ENCODE peak calls at places on chromosomes 5 and 9, in four cellular contexts. D is tibial artery, R is osteocyte, J is neural crest cell. X is an unnamed sample.
A peak's percentile ranks its signal among the peaks of the same experiment; 100 is the strongest.

GRCh38 chr9:77896269-77897245 is 135.1 kb downstream of the GNAQ start:
- DNase-seq in D (no peak), R (no peak), J (no peak), X (no peak)

GRCh38 chr5:179323026-179323571 is 22.2 kb downstream of the ADAMTS2 start:
- DNase-seq in R (no peak), D (peak; percentile 17), J (no peak), X (peak; percentile 41)

GRCh38 chr5:66653380-66653779 is 57.2 kb downstream of the MAST4 start:
- DNase-seq in R (no peak), J (no peak), D (no peak), X (no peak)

GRCh38 chr9:103997861-103998370 is 96.2 kb upstream of the SMC2 start:
- DNase-seq in J (no peak), D (no peak), R (no peak), X (no peak)

GRCh38 chr5:136425914-136426313 is 60.6 kb upstream of the TRPC7 start:
- DNase-seq in D (no peak), R (no peak), J (no peak), X (no peak)

GRCh38 chr5:55856511-55857246 is 5.5 kb downstream of the IL31RA start:
- DNase-seq in R (no peak), D (no peak), J (no peak), X (no peak)

GRCh38 chr9:68934319-68934644 is 79.6 kb downstream of the PRKACG start:
- DNase-seq in R (no peak), J (no peak), D (no peak), X (no peak)

GRCh38 chr5:180593446-180594206 is 2.3 kb upstream of the SCGB3A1 start:
- DNase-seq in D (no peak), R (no peak), J (no peak), X (no peak)

GRCh38 chr5:67350185-67350584 is 153.6 kb upstream of the CD180 start:
- DNase-seq in J (no peak), D (no peak), R (no peak), X (no peak)

GRCh38 chr5:123157797-123158528 is 68.9 kb downstream of the PRDM6 start:
- DNase-seq in J (no peak), R (no peak), D (no peak), X (no peak)

GRCh38 chr9:88923653-88924284 is 67.5 kb upstream of the S1PR3 start:
- DNase-seq in J (no peak), R (no peak), D (no peak), X (no peak)

GRCh38 chr5:95908799-95909198 is 52.9 kb downstream of the ELL2 start:
- DNase-seq in J (no peak), R (no peak), D (no peak), X (no peak)

GRCh38 chr5:14715481-14715880 is 51.0 kb downstream of the OTULIN start:
- DNase-seq in D (no peak), R (no peak), J (no peak), X (no peak)

GRCh38 chr5:158770506-158770905 is 329.2 kb downstream of the EBF1 start:
- DNase-seq in R (no peak), D (no peak), J (no peak), X (no peak)

GRCh38 chr5:74185599-74185998 is 454.9 kb downstream of the ENC1 start:
- DNase-seq in D (no peak), R (no peak), J (no peak), X (peak; percentile 69)

GRCh38 chr9:116284518-116284917 is 130.9 kb downstream of the PAPPA start:
- DNase-seq in J (no peak), D (no peak), R (no peak), X (no peak)

GRCh38 chr9:133545494-133546286 is 11.2 kb downstream of the ADAMTSL2 start:
- DNase-seq in J (no peak), R (no peak), D (no peak), X (no peak)

GRCh38 chr5:31106742-31107546 is 86.5 kb upstream of the CDH6 start:
- DNase-seq in J (no peak), D (no peak), R (no peak), X (no peak)

GRCh38 chr9:130433168-130433946 is 11.4 kb upstream of the ASS1 start:
- DNase-seq in D (no peak), J (peak; percentile 74), R (no peak), X (peak; percentile 88)

GRCh38 chr9:21904776-21905175 is 89.4 kb downstream of the CDKN2A start:
- DNase-seq in D (no peak), R (no peak), J (no peak), X (no peak)
- TF ChIP-seq CTCF in D (no peak), R (peak; percentile 14), J (no peak), X (peak; percentile 11)

GRCh38 chr9:92147030-92147853 is 32.0 kb upstream of the SPTLC1 start:
- DNase-seq in D (no peak), J (no peak), R (peak; percentile 86), X (no peak)
- TF ChIP-seq CTCF in D (no peak), J (no peak), R (peak; percentile 40), X (no peak)

DNA sequence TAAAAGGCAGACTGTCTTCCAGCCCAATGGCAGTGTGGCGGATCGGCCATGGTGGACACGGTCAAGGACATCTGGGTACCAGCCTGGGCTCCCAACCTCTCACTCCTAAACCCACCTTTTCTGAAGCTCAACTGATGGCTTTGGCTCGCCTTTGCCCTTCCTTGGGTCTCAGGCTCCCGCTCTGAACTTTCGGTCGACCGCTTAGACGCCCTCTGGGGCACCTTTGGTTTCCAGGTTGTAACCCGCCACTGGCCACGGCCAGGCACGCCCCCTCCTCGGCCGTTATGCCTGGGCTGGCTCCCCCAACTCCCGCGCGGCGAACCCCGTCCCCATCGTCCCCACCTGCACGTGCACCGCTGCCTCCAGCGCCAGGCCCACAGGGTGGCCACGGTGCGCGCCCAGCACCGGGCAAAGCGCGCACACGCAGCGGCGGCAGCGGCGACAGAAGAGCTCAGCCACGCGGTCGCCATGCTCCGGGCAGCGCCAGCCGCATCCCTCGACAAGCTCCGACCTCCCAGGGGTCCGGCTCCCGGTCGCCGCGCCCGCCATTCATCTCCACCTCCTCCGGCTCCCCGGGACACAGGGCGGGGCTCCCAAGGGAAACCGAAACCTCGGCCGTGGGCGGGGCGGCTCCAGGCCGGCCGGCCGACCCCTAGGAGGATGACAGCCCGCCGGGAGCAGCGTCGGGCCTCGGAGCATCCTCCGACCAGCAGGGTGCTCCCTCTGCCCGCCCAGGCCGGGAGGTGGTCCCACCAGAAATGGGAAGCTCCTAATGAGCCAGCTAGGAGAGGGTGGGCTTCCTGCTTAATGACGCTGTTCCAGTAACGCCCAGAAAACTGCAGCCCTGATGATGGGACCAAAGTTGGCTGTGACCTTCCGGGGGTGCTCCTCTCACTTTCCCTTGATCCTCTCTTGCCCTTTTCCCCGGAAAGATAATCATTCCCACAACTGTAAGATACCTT is at the start of gene TRIM14:
- DNase-seq in D (peak; percentile 42), J (peak; percentile 48), R (no peak), X (peak; percentile 60)
- TF ChIP-seq CTCF in D (no peak), J (peak; percentile 42), R (peak; percentile 18), X (no peak)

DNA sequence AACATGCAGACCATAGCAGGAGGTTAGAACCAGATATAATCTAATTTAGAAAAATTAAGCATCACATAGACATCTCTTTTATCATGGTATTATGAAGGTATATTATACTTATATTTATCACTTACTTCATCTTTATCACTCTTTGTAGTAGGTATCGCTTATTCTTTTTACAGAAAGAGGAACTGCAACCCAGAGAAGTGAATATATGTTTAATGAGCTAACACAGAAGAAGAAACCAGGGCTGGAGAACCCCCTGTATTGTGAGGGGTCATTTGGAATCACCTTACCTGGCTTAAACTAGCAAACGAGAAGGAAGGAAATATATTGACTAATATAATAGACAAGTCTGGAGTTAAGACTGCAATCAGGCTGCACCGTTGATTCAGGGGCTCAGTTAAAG is 146.3 kb downstream of the GCNT1 start:
- DNase-seq in D (no peak), J (no peak), R (no peak), X (no peak)
- TF ChIP-seq CTCF in D (no peak), J (no peak), R (no peak), X (no peak)

DNA sequence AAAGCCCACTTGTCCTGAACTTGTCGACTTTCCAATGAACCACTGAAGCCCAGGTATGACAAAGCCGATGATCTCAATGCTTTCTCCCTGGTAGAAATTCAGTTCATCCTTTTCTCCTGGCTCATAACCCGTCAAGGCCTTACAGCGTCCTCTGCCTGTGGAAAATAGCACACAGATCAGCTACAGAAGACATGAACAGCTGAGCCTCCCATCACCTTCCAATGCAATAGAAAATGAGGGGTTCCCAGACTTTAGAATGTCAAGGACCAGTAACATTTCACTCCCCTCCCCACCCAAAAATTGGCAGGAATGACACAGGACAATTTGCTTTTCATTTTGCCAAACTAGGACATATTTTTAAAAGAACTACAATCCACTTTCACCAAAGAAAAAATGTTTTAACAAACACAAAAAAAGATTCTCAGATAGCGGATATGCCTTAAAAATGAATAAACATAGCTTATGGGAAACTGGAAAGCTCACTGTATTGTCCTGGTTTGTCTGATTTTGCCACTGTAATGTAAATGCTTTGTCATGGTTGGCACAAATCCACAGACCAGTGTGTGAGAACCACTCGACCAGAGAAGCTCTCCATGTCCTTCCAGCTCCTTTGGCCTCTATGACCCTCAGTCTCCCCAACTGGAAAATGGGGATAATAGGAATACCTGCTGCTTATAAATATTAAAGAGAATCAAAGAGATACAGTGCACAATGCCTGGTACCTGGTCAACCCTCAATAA is 24.4 kb downstream of the SH3TC2 start:
- DNase-seq in R (no peak), D (no peak), J (no peak), X (no peak)
- TF ChIP-seq CTCF in R (no peak), D (no peak), J (no peak), X (no peak)

GRCh38 chr5:145632701-145633100 is 202.4 kb downstream of the PRELID2 start:
- DNase-seq in J (no peak), D (no peak), R (no peak), X (no peak)

GRCh38 chr5:145633474-145633873 is 201.7 kb downstream of the PRELID2 start:
- DNase-seq in J (no peak), R (no peak), D (no peak), X (no peak)

GRCh38 chr5:145629047-145629446 is 206.1 kb downstream of the PRELID2 start:
- DNase-seq in D (no peak), R (no peak), J (no peak), X (no peak)
- TF ChIP-seq CTCF in D (no peak), R (no peak), J (no peak), X (no peak)

X was measured in glutamatergic neuron.